ENCODE peak calls at places on chromosomes 1 and 21, in seven cellular contexts. L is IMR-90, C is mesendoderm, E is H9, Y is neuronal stem cell, P is trophoblast cell, J is H1. V is an unnamed sample.

GRCh38 chr1:85437139-85437538 is 27.8 kb downstream of the DDAH1 start:
- DNase-seq in L (no peak), C (no peak), E (no peak), Y (no peak), P (no peak), J (no peak), V (no peak)

GRCh38 chr1:87864676-87865075 is 536.0 kb downstream of the LMO4 start:
- DNase-seq in L (no peak), C (no peak), E (no peak), Y (no peak), P (no peak), J (no peak), V (no peak)

GRCh38 chr1:100034465-100034864 is 64.7 kb downstream of the SLC35A3 start:
- DNase-seq in L (peak; percentile 38), C (peak; percentile 64), E (no peak), Y (no peak), P (no peak), J (no peak), V (peak; percentile 54)

GRCh38 chr1:21705303-21705980 is 36.3 kb upstream of the RAP1GAP start:
- DNase-seq in L (no peak), C (peak; percentile 10), E (no peak), Y (no peak), P (no peak), J (no peak), V (peak; percentile 15)

GRCh38 chr1:63621698-63622097 is 28.5 kb downstream of the PGM1 start:
- DNase-seq in L (peak; percentile 54), C (no peak), E (no peak), Y (no peak), P (no peak), J (no peak), V (peak; percentile 20)

GRCh38 chr1:161335796-161336195 is 21.6 kb downstream of the SDHC start:
- DNase-seq in L (peak; percentile 56), C (no peak), E (no peak), Y (no peak), P (no peak), J (no peak), V (no peak)

GRCh38 chr1:248872752-248873408 is 14.0 kb upstream of the ZNF692 start:
- DNase-seq in L (peak; percentile 66), C (peak; percentile 96), E (peak; percentile 91), Y (peak; percentile 68), P (peak; percentile 86), J (no peak), V (peak; percentile 90)

GRCh38 chr21:16124397-16125130 is 394.8 kb downstream of the USP25 start:
- DNase-seq in L (peak; percentile 89), C (no peak), E (no peak), Y (no peak), P (no peak), J (no peak), V (peak; percentile 37)

GRCh38 chr1:168613689-168614655 is 37.6 kb downstream of the XCL1 start:
- DNase-seq in L (no peak), C (peak; percentile 2), E (no peak), Y (no peak), P (no peak), J (no peak), V (peak; percentile 68)

GRCh38 chr1:209277662-209278061 is 305.9 kb upstream of the CAMK1G start:
- DNase-seq in L (no peak), C (no peak), E (no peak), Y (no peak), P (no peak), J (no peak), V (no peak)

GRCh38 chr1:16433066-16433465 is 4.2 kb downstream of the SPATA21 start:
- DNase-seq in L (no peak), C (no peak), E (no peak), Y (no peak), P (no peak), J (no peak), V (no peak)

GRCh38 chr1:209395169-209395568 is 188.3 kb upstream of the CAMK1G start:
- DNase-seq in L (no peak), C (no peak), E (no peak), Y (no peak), P (no peak), J (no peak), V (no peak)

GRCh38 chr1:7770939-7771672 is at the start of gene VAMP3:
- DNase-seq in L (peak; percentile 67), C (peak; percentile 89), E (peak; percentile 91), Y (peak; percentile 81), P (peak; percentile 69), J (peak; percentile 56), V (peak; percentile 84)

GRCh38 chr1:85544689-85545203 is 35.8 kb upstream of the CCN1 start:
- DNase-seq in L (peak; percentile 66), C (peak; percentile 79), E (no peak), Y (no peak), P (no peak), J (no peak), V (peak; percentile 26)

GRCh38 chr1:156500578-156500846 is at the start of gene MEF2D:
- DNase-seq in L (no peak), C (no peak), E (no peak), Y (no peak), P (no peak), J (no peak), V (no peak)

GRCh38 chr1:86992790-86993189 is 78.4 kb downstream of the HS2ST1 start:
- DNase-seq in L (no peak), C (no peak), E (no peak), Y (no peak), P (peak; percentile 57), J (no peak), V (no peak)

GRCh38 chr1:62318320-62318755 is 896 bp downstream of the KANK4 start:
- DNase-seq in L (no peak), C (peak; percentile 19), E (peak; percentile 50), Y (no peak), P (no peak), J (no peak), V (no peak)

GRCh38 chr1:25619101-25619890 is 2.7 kb downstream of the MAN1C1 start:
- DNase-seq in L (peak; percentile 14), C (peak; percentile 79), E (peak; percentile 84), Y (peak; percentile 75), P (no peak), J (peak; percentile 41), V (peak; percentile 45)

GRCh38 chr1:162371611-162372010 is 5.0 kb downstream of the SPATA46 start:
- DNase-seq in L (peak; percentile 18), C (no peak), E (no peak), Y (no peak), P (peak; percentile 83), J (no peak), V (no peak)

GRCh38 chr1:2948001-2948750 is 73.1 kb upstream of the ACTRT2 start:
- DNase-seq in L (no peak), C (no peak), E (no peak), Y (no peak), P (no peak), J (no peak), V (no peak)

GRCh38 chr1:25780318-25781129 is 19.5 kb upstream of the SELENON start:
- DNase-seq in L (peak; percentile 49), C (peak; percentile 91), E (peak; percentile 71), Y (no peak), P (no peak), J (peak; percentile 25), V (no peak)

GRCh38 chr21:31128234-31128633 is 90.0 kb upstream of the KRTAP19-8 start:
- DNase-seq in L (peak; percentile 24), C (no peak), E (no peak), Y (no peak), P (no peak), J (no peak), V (no peak)

GRCh38 chr1:210565316-210565715 is 236.6 kb downstream of the HHAT start:
- DNase-seq in L (no peak), C (no peak), E (no peak), Y (no peak), P (no peak), J (no peak), V (no peak)

DNA sequence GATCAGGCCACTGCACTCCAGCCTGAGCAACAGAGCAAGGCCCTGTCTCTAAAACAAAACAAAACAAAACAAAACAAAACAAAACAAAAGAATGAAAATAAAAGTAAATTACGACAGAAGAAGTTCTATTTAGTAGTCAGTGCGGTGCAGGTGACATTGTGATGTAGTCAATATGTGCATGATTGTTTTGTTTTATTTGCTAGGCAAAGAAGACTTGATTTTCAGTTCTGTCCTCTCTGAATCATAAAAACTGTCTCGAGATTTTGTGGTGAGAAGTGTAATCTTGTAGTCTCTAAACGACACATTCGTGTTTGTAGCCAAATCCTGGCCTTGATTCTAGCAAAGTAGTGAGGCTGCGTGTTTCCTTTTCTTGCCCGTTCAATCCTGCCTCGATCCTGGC is 23.5 kb downstream of the PEX14 start:
- DNase-seq in L (no peak), C (no peak), E (no peak), Y (no peak), P (no peak), J (no peak), V (no peak)
- H2BK120ac ChIP-seq in L (no peak overlapping the region), C (no peak overlapping the region), E (no peak overlapping the region), Y (no peak overlapping the region), P (no peak overlapping the region), J (no peak overlapping the region), V (no peak overlapping the region)

DNA sequence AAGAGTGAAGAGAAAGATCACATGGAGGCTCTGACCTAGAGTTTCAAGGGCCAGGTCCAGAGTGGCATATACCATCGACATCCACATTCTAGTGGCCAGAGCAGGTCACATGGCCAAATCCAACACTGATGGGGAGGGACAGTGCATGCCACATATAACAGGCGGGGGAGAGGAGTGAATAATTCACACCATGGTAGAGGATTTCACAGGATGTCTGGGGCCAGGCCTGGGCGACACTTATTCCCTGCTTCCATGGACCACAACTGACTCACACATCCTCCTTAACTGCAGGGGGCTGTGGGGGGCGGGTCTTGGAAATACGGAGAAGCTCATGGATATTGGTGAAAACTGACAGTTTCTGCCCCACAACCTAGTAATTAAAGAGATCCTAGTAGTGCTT is 43.8 kb downstream of the IGSF21 start:
- DNase-seq in L (no peak), C (peak; percentile 51), E (no peak), Y (no peak), P (no peak), J (no peak), V (no peak)
- H2BK120ac ChIP-seq in L (no peak overlapping the region), C (no peak overlapping the region), E (no peak overlapping the region), Y (no peak overlapping the region), P (no peak overlapping the region), J (no peak overlapping the region), V (no peak overlapping the region)

GRCh38 chr1:14903922-14904321 is 249.6 kb upstream of the TMEM51 start:
- DNase-seq in L (no peak), C (no peak), E (no peak), Y (no peak), P (no peak), J (no peak), V (no peak)

GRCh38 chr1:14897080-14897449 is 256.5 kb upstream of the TMEM51 start:
- DNase-seq in L (peak; percentile 7), C (peak; percentile 59), E (no peak), Y (no peak), P (no peak), J (no peak), V (no peak)

GRCh38 chr1:14899686-14900085 is 253.9 kb upstream of the TMEM51 start:
- DNase-seq in L (no peak), C (no peak), E (no peak), Y (no peak), P (no peak), J (no peak), V (no peak)

GRCh38 chr1:14897997-14898645 is 255.4 kb upstream of the TMEM51 start:
- DNase-seq in L (peak; percentile 17), C (no peak), E (no peak), Y (no peak), P (no peak), J (no peak), V (no peak)

GRCh38 chr1:14901371-14901954 is 252.1 kb upstream of the TMEM51 start:
- DNase-seq in L (no peak), C (no peak), E (no peak), Y (no peak), P (no peak), J (no peak), V (no peak)
- H2BK120ac ChIP-seq in L (no peak overlapping the region), C (no peak overlapping the region), E (no peak overlapping the region), Y (no peak overlapping the region), P (no peak overlapping the region), J (no peak overlapping the region), V (no peak overlapping the region)

GRCh38 chr1:180539103-180539502 is 19.7 kb upstream of the OVAAL start:
- DNase-seq in L (no peak), C (no peak), E (no peak), Y (no peak), P (no peak), J (no peak), V (no peak)
- H2BK120ac ChIP-seq in L (no peak overlapping the region), C (no peak overlapping the region), E (no peak overlapping the region), Y (no peak overlapping the region), P (no peak overlapping the region), J (no peak overlapping the region), V (no peak overlapping the region)